ENCODE peak calls at places on chromosome 21, in ten cellular contexts. N is adrenal gland, A is heart right ventricle, L is Panc1, H is A549, B is fibroblast of lung, W is kidney epithelial cell, F is suprapubic skin, V is left ventricle myocardium inferior, G is IMR-90. X is an unnamed sample.

GRCh38 chr21:42550817-42551216 is 37.2 kb downstream of the SLC37A1 start:
- DNase-seq in N (no peak), A (no peak), L (no peak), H (no peak), B (no peak), W (no peak), F (no peak), V (no peak), G (no peak), X (no peak)

GRCh38 chr21:26956216-26956615 is 10.7 kb downstream of the ADAMTS5 start:
- DNase-seq in N (no peak), A (no peak), L (no peak), H (no peak), B (no peak), W (no peak), F (no peak), V (no peak), G (no peak), X (no peak)

GRCh38 chr21:25385912-25386474 is 221.3 kb downstream of the MRPL39 start:
- DNase-seq in N (peak; percentile 38), A (no peak), L (peak; percentile 30), H (peak; percentile 4), B (peak; percentile 78), W (peak; percentile 28), F (no peak), V (no peak), G (peak; percentile 77), X (peak; percentile 67)

GRCh38 chr21:26719750-26720149 is 125.5 kb downstream of the ADAMTS1 start:
- DNase-seq in N (no peak), A (peak; percentile 46), L (no peak), H (no peak), B (no peak), W (no peak), F (no peak), V (no peak), G (no peak), X (no peak)

GRCh38 chr21:41160036-41160435 is 7.9 kb upstream of the BACE2 start:
- DNase-seq in N (no peak), A (no peak), L (no peak), H (no peak), B (no peak), W (no peak), F (no peak), V (no peak), G (no peak), X (no peak)

GRCh38 chr21:43719748-43720538 is 1.0 kb downstream of the PDXK start:
- DNase-seq in N (peak; percentile 57), A (no peak), L (no peak), H (no peak), B (no peak), W (no peak), F (no peak), V (no peak), G (no peak), X (peak; percentile 44)

GRCh38 chr21:43985690-43986251 is 26.3 kb upstream of the TRAPPC10 start:
- DNase-seq in N (no peak), A (no peak), L (no peak), H (no peak), B (no peak), W (no peak), F (no peak), V (no peak), G (no peak), X (no peak)

GRCh38 chr21:34909492-34910292 is 139.4 kb downstream of the RUNX1 start:
- DNase-seq in N (no peak), A (no peak), L (no peak), H (no peak), B (peak; percentile 72), W (no peak), F (no peak), V (no peak), G (peak; percentile 51), X (no peak)

GRCh38 chr21:44487831-44488230 is 32.5 kb downstream of the LRRC3 start:
- DNase-seq in N (no peak), A (no peak), L (no peak), H (no peak), B (peak; percentile 38), W (no peak), F (no peak), V (no peak), G (peak; percentile 19), X (peak; percentile 49)

GRCh38 chr21:42507418-42507817 is 6.2 kb upstream of the SLC37A1 start:
- DNase-seq in N (peak; percentile 4), A (no peak), L (no peak), H (no peak), B (no peak), W (no peak), F (no peak), V (no peak), G (no peak), X (no peak)

GRCh38 chr21:35266546-35266945 is 217.4 kb upstream of the RUNX1 start:
- DNase-seq in N (no peak), A (no peak), L (no peak), H (no peak), B (no peak), W (no peak), F (no peak), V (no peak), G (no peak), X (no peak)

GRCh38 chr21:42850866-42851391 is 28.4 kb downstream of the WDR4 start:
- DNase-seq in N (no peak), A (no peak), L (no peak), H (peak; percentile 23), B (no peak), W (no peak), F (no peak), V (no peak), G (no peak), X (peak; percentile 41)

GRCh38 chr21:35254006-35254751 is 205.1 kb upstream of the RUNX1 start:
- DNase-seq in N (no peak), A (no peak), L (no peak), H (no peak), B (peak; percentile 93), W (no peak), F (no peak), V (no peak), G (peak; percentile 87), X (no peak)

DNA sequence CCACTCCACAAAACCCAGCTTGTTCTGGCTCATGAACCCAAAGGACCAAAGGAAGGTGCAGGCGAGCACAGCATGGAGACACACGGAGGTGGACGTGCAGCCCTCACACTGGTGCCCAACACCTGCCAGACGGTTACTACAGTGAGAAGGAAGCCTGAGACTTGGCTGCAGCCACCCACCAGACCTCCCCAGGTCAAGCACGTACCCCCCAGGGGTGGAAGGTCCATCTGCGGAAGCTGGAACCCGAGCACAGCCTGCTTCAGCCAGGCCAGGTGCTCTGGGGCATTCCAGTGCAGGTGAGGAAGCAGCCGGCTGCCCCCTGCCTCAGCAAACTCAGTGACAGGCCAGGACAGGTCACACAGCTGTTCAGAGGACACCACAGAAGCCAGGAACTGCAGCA is 16.0 kb upstream of the LSS start:
- DNase-seq in N (no peak), A (no peak), L (no peak), H (no peak), B (no peak), W (no peak), F (no peak), V (no peak), G (no peak), X (no peak)
- TF ChIP-seq CTCF in N (no peak), A (no peak), L (no peak), H (no peak), B (no peak), W (no peak), F (no peak), V (no peak), G (no peak), X (no peak)

DNA sequence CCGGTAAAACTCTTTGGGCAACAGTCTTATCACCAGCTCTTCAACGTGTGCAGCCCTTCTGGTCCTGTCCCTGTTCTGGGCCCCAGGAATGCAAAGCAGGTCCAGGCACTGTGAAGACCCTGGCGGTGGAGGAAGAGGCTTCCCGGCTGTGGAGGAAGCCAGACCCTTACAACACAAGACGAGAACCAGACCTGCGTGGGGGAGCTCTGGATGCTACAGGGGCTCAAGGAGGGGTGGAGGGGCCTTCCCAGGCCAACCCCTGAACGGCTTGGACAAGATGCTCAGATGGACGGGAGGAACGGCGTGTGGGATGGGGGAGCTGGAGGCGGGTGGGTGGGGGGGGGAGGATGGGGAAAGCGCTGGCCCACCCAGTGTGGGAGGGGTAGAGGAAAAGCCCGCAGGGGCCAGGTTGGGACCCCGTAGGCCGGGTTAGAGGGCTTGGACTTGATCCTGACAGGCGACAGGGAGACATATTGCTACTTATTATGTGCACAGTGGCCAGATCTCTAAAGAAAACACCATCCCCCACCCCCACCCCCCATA is 5.1 kb upstream of the OLIG2 start:
- DNase-seq in N (no peak), A (no peak), L (no peak), H (no peak), B (no peak), W (no peak), F (no peak), V (no peak), G (no peak), X (no peak)
- H3K4me3 ChIP-seq in N (no peak overlapping the region), A (no peak overlapping the region), L (no peak overlapping the region), H (no peak overlapping the region), B (no peak overlapping the region), W (no peak overlapping the region), F (no peak overlapping the region), V (no peak overlapping the region), G (no peak overlapping the region), X (no peak overlapping the region)

GRCh38 chr21:29335720-29336119 is 37.0 kb downstream of the BACH1 start:
- DNase-seq in N (no peak), A (no peak), L (no peak), H (no peak), B (peak; percentile 53), W (no peak), F (no peak), V (no peak), G (peak; percentile 61), X (no peak)
- TF ChIP-seq CTCF in N (no peak), A (no peak), L (peak; percentile 17), H (no peak), B (no peak), W (no peak), F (no peak), V (no peak), G (no peak), X (no peak)

DNA sequence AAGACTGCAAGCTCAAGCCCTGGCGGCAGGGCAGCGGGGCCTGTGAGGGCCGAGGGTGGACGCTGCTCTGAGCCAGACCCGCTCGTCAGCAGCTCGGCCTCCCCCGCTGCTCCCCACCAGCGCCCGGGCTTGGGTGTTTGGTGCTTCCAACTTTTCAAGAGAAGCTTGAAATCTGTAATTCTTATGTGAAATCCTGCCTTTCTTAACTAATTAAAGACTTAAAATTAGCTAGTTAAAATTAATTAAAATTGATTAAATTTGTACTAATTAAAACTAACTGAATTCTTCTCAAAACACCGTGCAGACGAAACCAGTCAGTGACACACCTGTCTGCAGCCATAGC is 14.0 kb upstream of the SLC19A1 start:
- DNase-seq in N (no peak), A (no peak), L (no peak), H (no peak), B (no peak), W (no peak), F (no peak), V (no peak), G (no peak), X (no peak)
- H3K4me3 ChIP-seq in N (no peak overlapping the region), A (peak overlapping the region; percentile 68), L (peak overlapping the region; percentile 47), H (no peak overlapping the region), B (peak overlapping the region; percentile 58), W (no peak overlapping the region), F (peak overlapping the region; percentile 46), V (peak overlapping the region; percentile 72), G (no peak overlapping the region), X (no peak overlapping the region)

GRCh38 chr21:20266369-20266710 is 731.9 kb upstream of the NCAM2 start:
- DNase-seq in N (no peak), A (no peak), L (no peak), H (no peak), B (no peak), W (no peak), F (no peak), V (no peak), G (no peak), X (no peak)
- TF ChIP-seq CTCF in N (no peak), A (no peak), L (no peak), H (no peak), B (no peak), W (no peak), F (no peak), V (no peak), G (no peak), X (no peak)